ENCODE peak calls at places on chromosome X, in ten cellular contexts. Q is HepG2; W is hepatocyte; B is ascending aorta; R is A549; X is lower leg skin; H is coronary artery; F is WTC11; S is CD8-positive, alpha-beta T cell; A is adrenal gland. J is an unnamed sample.

GRCh38 chrX:38970074-38970473 is 168.8 kb downstream of the MID1IP1 start:
- DNase-seq in Q (no peak), W (no peak), B (no peak), R (no peak), X (no peak), H (no peak), F (no peak), S (no peak), A (no peak), J (no peak)

GRCh38 chrX:14362731-14363130 is 166.6 kb upstream of the GLRA2 start:
- DNase-seq in Q (no peak), W (no peak), B (no peak), R (no peak), X (no peak), H (no peak), F (no peak), S (no peak), A (no peak), J (no peak)

GRCh38 chrX:153875391-153876111 is 10.4 kb downstream of the L1CAM start:
- DNase-seq in Q (no peak), W (peak), B (no peak), R (peak), X (no peak), H (no peak), F (peak), S (peak), A (peak), J (no peak)

GRCh38 chrX:13717697-13718483 is 16.5 kb downstream of the TRAPPC2 start:
- DNase-seq in Q (no peak), W (no peak), B (no peak), R (no peak), X (no peak), H (no peak), F (no peak), S (no peak), A (no peak), J (no peak)

GRCh38 chrX:30735839-30736238 is 82.6 kb downstream of the GK start:
- DNase-seq in Q (peak), W (peak), B (no peak), R (peak), X (peak), H (no peak), F (peak), S (peak), A (peak), J (peak)

GRCh38 chrX:68978211-68978780 is 149.5 kb downstream of the EFNB1 start:
- DNase-seq in Q (no peak), W (peak), B (peak), R (no peak), X (no peak), H (no peak), F (peak), S (no peak), A (no peak), J (no peak)

GRCh38 chrX:150544222-150544787 is 24.1 kb upstream of the MTM1 start:
- DNase-seq in Q (peak), W (no peak), B (peak), R (peak), X (no peak), H (no peak), F (peak), S (no peak), A (no peak), J (no peak)

GRCh38 chrX:3712080-3712869 is 1.2 kb downstream of the PRKX start:
- DNase-seq in Q (no peak), W (peak), B (no peak), R (no peak), X (no peak), H (no peak), F (no peak), S (no peak), A (no peak), J (no peak)

GRCh38 chrX:129996120-129996519 is 13.7 kb downstream of the BCORL1 start:
- DNase-seq in Q (no peak), W (no peak), B (peak), R (no peak), X (no peak), H (no peak), F (no peak), S (no peak), A (no peak), J (no peak)

GRCh38 chrX:40176979-40177430 is 79.2 kb upstream of the BCOR start:
- DNase-seq in Q (peak), W (peak), B (peak), R (no peak), X (no peak), H (no peak), F (no peak), S (no peak), A (peak), J (no peak)
- TF ChIP-seq CTCF in Q (peak), W (no peak), B (no peak), R (no peak), X (no peak), H (no peak), F (no peak), S (no peak), A (peak), J (no peak)

DNA sequence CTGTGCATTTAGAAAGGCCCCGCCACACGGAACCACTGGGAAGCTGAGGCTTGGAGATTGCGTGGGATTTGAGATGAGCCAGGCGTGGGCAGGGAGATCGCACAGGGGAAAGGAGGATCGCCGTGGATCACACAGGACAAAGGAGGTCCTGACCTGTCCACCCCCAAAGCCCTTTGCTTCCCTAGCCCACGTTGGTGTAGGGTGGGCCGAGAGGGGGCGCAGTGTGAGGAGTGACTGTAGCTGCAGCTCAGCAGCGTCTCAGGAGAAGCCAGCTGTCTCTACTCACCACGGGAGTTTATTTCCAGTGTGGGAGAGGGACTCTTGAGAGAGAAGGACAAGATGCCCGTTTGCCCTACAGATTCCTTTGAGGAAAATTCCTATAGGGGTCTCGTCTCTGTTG is 62.1 kb downstream of the TBL1X start:
- DNase-seq in Q (no peak), W (no peak), B (no peak), R (no peak), X (no peak), H (peak), F (peak), S (no peak), A (no peak), J (no peak)
- TF ChIP-seq CTCF in Q (no peak), W (no peak), B (no peak), R (no peak), X (no peak), H (no peak), F (no peak), S (no peak), A (no peak), J (no peak)

GRCh38 chrX:137263374-137263773 is 229.6 kb upstream of the GPR101 start:
- DNase-seq in Q (no peak), W (no peak), B (no peak), R (no peak), X (no peak), H (no peak), F (no peak), S (no peak), A (no peak), J (no peak)
- TF ChIP-seq CTCF in Q (no peak), W (no peak), B (no peak), R (no peak), X (no peak), H (no peak), F (no peak), S (no peak), A (no peak), J (no peak)

GRCh38 chrX:74490249-74490648 is 69.0 kb downstream of the SLC16A2 start:
- DNase-seq in Q (no peak), W (no peak), B (no peak), R (no peak), X (no peak), H (no peak), F (no peak), S (no peak), A (no peak), J (no peak)

GRCh38 chrX:74493806-74494205 is 72.5 kb downstream of the SLC16A2 start:
- DNase-seq in Q (no peak), W (no peak), B (no peak), R (no peak), X (no peak), H (no peak), F (peak), S (no peak), A (no peak), J (no peak)

GRCh38 chrX:74492720-74493201 is 71.5 kb downstream of the SLC16A2 start:
- DNase-seq in Q (no peak), W (no peak), B (no peak), R (no peak), X (no peak), H (no peak), F (peak), S (peak), A (no peak), J (no peak)
- TF ChIP-seq CTCF in Q (peak), W (no peak), B (no peak), R (no peak), X (no peak), H (no peak), F (peak), S (no peak), A (no peak), J (no peak)

GRCh38 chrX:134457708-134458107 is 2.3 kb upstream of the HPRT1 start:
- DNase-seq in Q (no peak), W (no peak), B (no peak), R (no peak), X (no peak), H (no peak), F (no peak), S (no peak), A (no peak), J (no peak)
- TF ChIP-seq CTCF in Q (no peak), W (no peak), B (no peak), R (no peak), X (no peak), H (no peak), F (no peak), S (no peak), A (no peak), J (no peak)

DNA sequence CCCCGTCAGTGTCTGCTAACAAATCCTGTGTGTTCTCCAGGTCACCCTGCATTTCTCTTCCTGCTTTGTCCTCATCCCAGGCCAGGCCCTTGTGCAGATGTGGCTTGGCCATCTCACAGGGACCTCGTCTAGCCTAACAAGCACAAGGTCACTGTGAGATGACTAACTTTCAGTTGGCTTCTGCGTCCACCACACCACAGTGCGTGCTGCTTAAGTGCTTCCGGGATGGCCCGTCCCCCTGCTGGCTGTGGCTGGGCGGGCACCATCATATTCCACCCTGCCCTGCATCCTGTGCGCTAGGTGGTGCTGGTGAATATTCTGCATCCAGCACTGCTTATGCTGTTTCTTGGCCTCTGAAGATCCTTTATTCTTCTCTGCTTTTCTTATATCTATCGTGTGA is 33.8 kb downstream of the RBBP7 start:
- DNase-seq in Q (peak), W (peak), B (no peak), R (peak), X (no peak), H (no peak), F (peak), S (no peak), A (peak), J (no peak)
- TF ChIP-seq CTCF in Q (peak), W (peak), B (no peak), R (peak), X (no peak), H (no peak), F (peak), S (no peak), A (peak), J (peak)

GRCh38 chrX:53379008-53379710 is 43.3 kb downstream of the SMC1A start:
- DNase-seq in Q (no peak), W (no peak), B (no peak), R (no peak), X (no peak), H (no peak), F (no peak), S (no peak), A (no peak), J (no peak)

GRCh38 chrX:53374222-53374820 is 48.1 kb downstream of the SMC1A start:
- DNase-seq in Q (no peak), W (no peak), B (no peak), R (no peak), X (no peak), H (no peak), F (no peak), S (no peak), A (no peak), J (no peak)

GRCh38 chrX:53377464-53377863 is 45.0 kb downstream of the SMC1A start:
- DNase-seq in Q (no peak), W (no peak), B (no peak), R (no peak), X (no peak), H (no peak), F (no peak), S (no peak), A (no peak), J (no peak)

GRCh38 chrX:53373307-53373706 is 49.1 kb downstream of the SMC1A start:
- DNase-seq in Q (no peak), W (no peak), B (no peak), R (no peak), X (no peak), H (no peak), F (no peak), S (no peak), A (no peak), J (no peak)

DNA sequence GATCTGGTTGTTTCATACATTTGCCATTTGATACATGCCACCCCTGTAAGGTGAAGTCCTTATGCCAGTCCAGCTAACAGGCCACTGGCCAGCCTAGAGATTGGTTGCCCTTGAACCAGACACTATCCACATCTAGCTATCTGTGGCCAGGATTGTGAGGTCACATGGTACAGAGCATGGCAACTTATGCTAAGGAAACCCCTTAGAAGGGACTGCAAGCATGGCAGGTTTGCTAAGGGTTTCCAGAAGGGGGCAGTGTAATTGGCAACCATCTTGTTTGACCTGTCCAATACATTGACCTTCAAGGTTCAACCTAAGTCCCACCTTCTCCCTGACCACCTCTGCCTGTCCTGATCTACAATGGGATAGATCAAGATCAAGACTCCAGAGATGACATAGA is 47.5 kb downstream of the SMC1A start:
- DNase-seq in Q (no peak), W (no peak), B (no peak), R (no peak), X (no peak), H (no peak), F (no peak), S (no peak), A (no peak), J (no peak)
- TF ChIP-seq CTCF in Q (peak), W (no peak), B (no peak), R (peak), X (no peak), H (no peak), F (no peak), S (no peak), A (no peak), J (no peak)

DNA sequence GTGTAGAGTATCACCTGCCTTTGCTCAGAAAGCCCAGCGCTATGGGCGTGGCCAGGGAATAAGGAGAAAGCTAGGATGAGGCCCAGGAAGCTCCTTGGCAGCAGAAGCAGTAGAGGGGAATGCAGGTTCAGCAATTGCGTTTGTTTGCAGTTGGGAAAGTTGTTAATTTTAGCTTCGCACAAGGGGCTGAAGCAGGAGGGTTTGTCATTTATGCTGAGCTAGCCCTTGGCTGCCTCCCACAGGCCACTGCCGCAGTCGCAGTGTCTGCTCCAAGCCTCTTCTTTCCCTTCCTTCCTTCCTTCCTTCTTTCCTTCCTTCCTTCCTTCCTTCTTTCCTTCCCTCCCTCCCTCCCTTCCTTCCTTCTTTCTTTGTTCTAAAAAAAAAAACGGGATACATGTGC is 21.5 kb downstream of the FRMPD3 start:
- DNase-seq in Q (no peak), W (no peak), B (no peak), R (no peak), X (no peak), H (no peak), F (no peak), S (no peak), A (no peak), J (no peak)
- TF ChIP-seq CTCF in Q (no peak), W (peak), B (no peak), R (no peak), X (no peak), H (no peak), F (no peak), S (no peak), A (no peak), J (peak)